ENCODE peak calls at places on chromosomes 4 and X, in five cellular contexts. N is choroid plexus epithelial cell, Q is BJ, T is neural progenitor cell, B is lower lobe of right lung. C is an unnamed sample.

GRCh38 chr4:107823870-107824366 is 814 bp upstream of the SGMS2 start:
- DNase-seq in N (no peak), Q (no peak), T (no peak), B (no peak), C (no peak)

GRCh38 chrX:101009086-101009485 is 39.6 kb downstream of the ARL13A start:
- DNase-seq in N (peak; percentile 33), Q (no peak), T (no peak), B (no peak), C (no peak)

GRCh38 chrX:63250253-63250868 is 100.8 kb downstream of the SPIN4 start:
- DNase-seq in N (peak; percentile 89), Q (peak; percentile 28), T (peak; percentile 73), B (no peak), C (peak; percentile 41)

GRCh38 chr4:94491322-94491721 is 39.6 kb downstream of the PDLIM5 start:
- DNase-seq in N (peak; percentile 56), Q (peak; percentile 46), T (no peak), B (no peak), C (no peak)

GRCh38 chr4:188154668-188155423 is 15.6 kb downstream of the TRIML1 start:
- DNase-seq in N (no peak), Q (no peak), T (no peak), B (no peak), C (no peak)

GRCh38 chrX:110210417-110211139 is 107.3 kb downstream of the AMMECR1 start:
- DNase-seq in N (peak; percentile 67), Q (peak; percentile 61), T (no peak), B (no peak), C (no peak)

GRCh38 chr4:47933798-47934197 is 19.4 kb upstream of the NFXL1 start:
- DNase-seq in N (peak; percentile 79), Q (no peak), T (peak; percentile 53), B (no peak), C (no peak)

GRCh38 chr4:9781343-9782135 is at the start of gene DRD5:
- DNase-seq in N (no peak), Q (no peak), T (peak; percentile 70), B (no peak), C (peak; percentile 26)

GRCh38 chrX:69618803-69619202 is 2.9 kb downstream of the EDA start:
- DNase-seq in N (peak; percentile 49), Q (no peak), T (peak; percentile 14), B (no peak), C (no peak)

GRCh38 chrX:80550722-80551121 is 130.5 kb downstream of the TENT5D start:
- DNase-seq in N (no peak), Q (no peak), T (peak; percentile 40), B (no peak), C (no peak)

GRCh38 chr4:44257461-44257860 is 191.1 kb downstream of the KCTD8 start:
- DNase-seq in N (no peak), Q (no peak), T (no peak), B (no peak), C (no peak)

DNA sequence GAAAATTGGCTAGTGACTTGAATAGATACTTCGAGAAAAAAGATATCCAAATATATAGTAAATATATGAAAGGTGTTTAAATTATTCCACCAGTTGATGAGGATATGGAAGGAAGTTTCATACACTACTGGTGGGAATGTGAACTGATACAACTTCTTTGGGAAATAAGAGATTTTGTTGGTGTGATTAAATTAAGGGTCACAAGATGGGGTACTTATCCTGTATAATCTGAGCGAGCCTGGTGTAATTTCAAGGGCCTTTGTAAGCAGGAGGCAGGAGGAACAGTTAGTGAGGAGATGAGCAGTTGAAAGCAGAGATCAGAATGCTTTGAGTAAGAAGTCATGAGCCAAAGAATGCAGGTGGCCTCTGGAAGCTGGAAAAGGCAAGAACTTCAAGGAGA is 192.2 kb downstream of the KCTD8 start:
- DNase-seq in N (no peak), Q (no peak), T (peak; percentile 50), B (no peak), C (no peak)
- TF ChIP-seq CTCF in N (no peak), Q (no peak), T (peak; percentile 43), B (no peak), C (no peak)

DNA sequence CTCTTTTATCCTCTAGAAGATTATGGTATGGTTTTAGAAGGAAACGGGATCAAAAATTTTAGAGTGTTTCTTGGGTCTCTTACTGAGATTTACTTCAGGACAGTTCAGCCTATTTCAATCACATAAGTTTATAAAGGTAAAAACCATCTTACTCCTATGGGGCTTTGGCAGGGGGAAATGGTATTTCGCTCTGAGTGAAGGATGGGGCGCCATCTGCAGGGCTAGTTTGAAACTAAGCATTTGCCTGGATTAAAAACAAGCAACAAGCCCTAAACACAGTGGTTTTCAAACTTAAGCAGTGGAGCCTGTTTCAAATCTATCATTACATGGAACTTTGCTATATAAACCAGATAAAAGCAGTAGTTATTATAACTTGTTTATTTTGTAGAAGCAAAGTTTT is 361.5 kb upstream of the FMR1 start:
- DNase-seq in N (no peak), Q (no peak), T (peak; percentile 50), B (no peak), C (peak; percentile 40)
- TF ChIP-seq CTCF in N (no peak), Q (no peak), T (peak; percentile 68), B (no peak), C (peak; percentile 63)

GRCh38 chr4:80322716-80323115 is 12.8 kb upstream of the CFAP299 start:
- DNase-seq in N (peak; percentile 66), Q (no peak), T (no peak), B (no peak), C (no peak)
- TF ChIP-seq CTCF in N (peak; percentile 59), Q (peak; percentile 54), T (no peak), B (no peak), C (no peak)

GRCh38 chr4:154292589-154292988 is 199.0 kb downstream of the DCHS2 start:
- DNase-seq in N (no peak), Q (no peak), T (no peak), B (no peak), C (no peak)
- TF ChIP-seq CTCF in N (no peak), Q (no peak), T (no peak), B (no peak), C (no peak)

GRCh38 chrX:132741706-132742105 is 216.7 kb downstream of the HS6ST2 start:
- DNase-seq in N (peak; percentile 2), Q (no peak), T (no peak), B (no peak), C (no peak)

GRCh38 chrX:132737743-132738142 is 220.7 kb downstream of the HS6ST2 start:
- DNase-seq in N (no peak), Q (no peak), T (no peak), B (peak; percentile 39), C (no peak)

GRCh38 chrX:132743086-132743485 is 215.3 kb downstream of the HS6ST2 start:
- DNase-seq in N (no peak), Q (no peak), T (no peak), B (no peak), C (no peak)

GRCh38 chrX:132738951-132739350 is 219.5 kb downstream of the HS6ST2 start:
- DNase-seq in N (no peak), Q (no peak), T (no peak), B (no peak), C (no peak)

GRCh38 chrX:132740316-132741123 is 217.9 kb downstream of the HS6ST2 start:
- DNase-seq in N (peak; percentile 17), Q (no peak), T (peak; percentile 85), B (no peak), C (no peak)
- TF ChIP-seq CTCF in N (peak; percentile 70), Q (peak; percentile 28), T (peak; percentile 74), B (peak; percentile 39), C (peak; percentile 89)

GRCh38 chr4:23614284-23614892 is 275.5 kb downstream of the PPARGC1A start:
- DNase-seq in N (peak; percentile 4), Q (no peak), T (peak; percentile 46), B (no peak), C (no peak)
- TF ChIP-seq CTCF in N (no peak), Q (no peak), T (peak; percentile 49), B (peak; percentile 40), C (peak; percentile 51)

C was measured in neural crest cell.